ENCODE peak calls at places on chromosomes 2 and 18, in ten cellular contexts. I, U, L, B, A, H, W, E, V and N are unnamed samples.

GRCh38 chr18:34742761-34743366 is 32.8 kb downstream of the DTNA start:
- DNase-seq in I (no peak), U (no peak), L (no peak), B (no peak), A (no peak), H (no peak), W (no peak), E (no peak), V (no peak), N (no peak)

GRCh38 chr2:169965495-169965894 is 138.2 kb downstream of the UBR3 start:
- DNase-seq in I (no peak), U (no peak), L (no peak), B (peak; percentile 71), A (no peak), H (no peak), W (no peak), E (no peak), V (no peak), N (peak; percentile 76)

GRCh38 chr18:47283476-47283875 is 32.0 kb upstream of the SKOR2 start:
- DNase-seq in I (no peak), U (no peak), L (peak; percentile 15), B (peak; percentile 55), A (peak; percentile 18), H (peak; percentile 65), W (no peak), E (peak; percentile 37), V (no peak), N (peak; percentile 31)

GRCh38 chr18:78713064-78713463 is 266.6 kb upstream of the SALL3 start:
- DNase-seq in I (no peak), U (no peak), L (no peak), B (no peak), A (peak; percentile 38), H (no peak), W (no peak), E (peak; percentile 8), V (no peak), N (no peak)

GRCh38 chr2:88680266-88680902 is 11.1 kb upstream of the RPIA start:
- DNase-seq in I (no peak), U (no peak), L (no peak), B (no peak), A (no peak), H (no peak), W (no peak), E (no peak), V (no peak), N (no peak)

GRCh38 chr2:97870396-97870843 is 125.3 kb downstream of the TMEM131 start:
- DNase-seq in I (no peak), U (no peak), L (no peak), B (peak; percentile 82), A (peak; percentile 25), H (no peak), W (peak; percentile 71), E (no peak), V (no peak), N (peak; percentile 88)

GRCh38 chr2:40820319-40820718 is 368.4 kb upstream of the SLC8A1 start:
- DNase-seq in I (no peak), U (no peak), L (no peak), B (peak; percentile 28), A (no peak), H (no peak), W (no peak), E (no peak), V (no peak), N (no peak)

GRCh38 chr2:159677654-159678053 is 34.7 kb upstream of the MARCHF7 start:
- DNase-seq in I (no peak), U (no peak), L (no peak), B (peak; percentile 48), A (no peak), H (no peak), W (no peak), E (no peak), V (no peak), N (peak; percentile 37)

GRCh38 chr18:51614033-51614432 is 416.6 kb upstream of the MEX3C start:
- DNase-seq in I (no peak), U (no peak), L (no peak), B (peak; percentile 54), A (peak; percentile 87), H (no peak), W (no peak), E (no peak), V (no peak), N (peak; percentile 33)

GRCh38 chr2:20199381-20200270 is 25.3 kb downstream of the SDC1 start:
- DNase-seq in I (no peak), U (no peak), L (no peak), B (no peak), A (no peak), H (no peak), W (no peak), E (no peak), V (no peak), N (no peak)

GRCh38 chr18:36745219-36745975 is 83.4 kb downstream of the TPGS2 start:
- DNase-seq in I (no peak), U (no peak), L (no peak), B (no peak), A (no peak), H (no peak), W (no peak), E (no peak), V (no peak), N (no peak)

GRCh38 chr2:134679740-134680139 is 39.1 kb downstream of the TMEM163 start:
- DNase-seq in I (no peak), U (no peak), L (no peak), B (no peak), A (no peak), H (no peak), W (no peak), E (no peak), V (no peak), N (no peak)

GRCh38 chr2:109355192-109355843 is 226.3 kb downstream of the SH3RF3 start:
- DNase-seq in I (no peak), U (no peak), L (no peak), B (no peak), A (no peak), H (no peak), W (no peak), E (no peak), V (no peak), N (no peak)

GRCh38 chr2:108637304-108637669 is 82.0 kb upstream of the RANBP2 start:
- DNase-seq in I (no peak), U (peak; percentile 29), L (no peak), B (peak; percentile 95), A (peak; percentile 73), H (no peak), W (peak; percentile 51), E (no peak), V (no peak), N (peak; percentile 95)

GRCh38 chr2:196970089-196970488 is 43.6 kb upstream of the PGAP1 start:
- DNase-seq in I (no peak), U (no peak), L (no peak), B (peak; percentile 46), A (no peak), H (no peak), W (no peak), E (no peak), V (no peak), N (no peak)

GRCh38 chr2:230895536-230896345 is 29.3 kb downstream of the GPR55 start:
- DNase-seq in I (no peak), U (peak; percentile 18), L (no peak), B (no peak), A (peak; percentile 74), H (no peak), W (no peak), E (no peak), V (no peak), N (no peak)

GRCh38 chr2:36451512-36451911 is 95.9 kb downstream of the CRIM1 start:
- DNase-seq in I (no peak), U (no peak), L (no peak), B (peak; percentile 58), A (no peak), H (peak; percentile 44), W (no peak), E (no peak), V (no peak), N (peak; percentile 93)

GRCh38 chr2:3628800-3629199 is 29.2 kb upstream of the ALLC start:
- DNase-seq in I (peak; percentile 45), U (no peak), L (peak; percentile 43), B (no peak), A (no peak), H (peak; percentile 63), W (no peak), E (peak; percentile 45), V (no peak), N (no peak)

GRCh38 chr2:5699963-5700362 is 7.8 kb downstream of the SOX11 start:
- DNase-seq in I (no peak), U (no peak), L (no peak), B (no peak), A (no peak), H (no peak), W (no peak), E (no peak), V (no peak), N (no peak)

GRCh38 chr18:26510337-26510736 is 38.0 kb downstream of the KCTD1 start:
- DNase-seq in I (no peak), U (no peak), L (no peak), B (no peak), A (no peak), H (no peak), W (no peak), E (no peak), V (no peak), N (peak; percentile 28)

GRCh38 chr2:68282814-68283812 is 30.8 kb upstream of the PPP3R1 start:
- DNase-seq in I (peak; percentile 31), U (no peak), L (no peak), B (peak; percentile 63), A (peak; percentile 54), H (peak; percentile 75), W (peak; percentile 52), E (peak; percentile 56), V (no peak), N (peak; percentile 54)

GRCh38 chr18:45734944-45735343 is 11.0 kb downstream of the SLC14A1 start:
- DNase-seq in I (no peak), U (no peak), L (no peak), B (no peak), A (no peak), H (no peak), W (no peak), E (no peak), V (no peak), N (no peak)

GRCh38 chr18:23337599-23338444 is 115.3 kb upstream of the RIOK3 start:
- DNase-seq in I (no peak), U (no peak), L (no peak), B (peak; percentile 17), A (peak; percentile 26), H (peak; percentile 23), W (no peak), E (peak; percentile 46), V (no peak), N (no peak)

GRCh38 chr2:236517463-236518077 is 52.1 kb upstream of the ACKR3 start:
- DNase-seq in I (no peak), U (no peak), L (no peak), B (no peak), A (no peak), H (no peak), W (no peak), E (no peak), V (no peak), N (no peak)